ENCODE peak calls at places on chromosomes 2 and 18, in seven cellular contexts. L, C, N, E, P, F and B are unnamed samples.

GRCh38 chr2:3267869-3268704 is 109.5 kb downstream of the EIPR1 start:
- DNase-seq in L (no peak), C (no peak), N (no peak), E (peak; percentile 83), P (no peak), F (peak; percentile 40), B (no peak)

GRCh38 chr2:106104332-106105062 is 89.6 kb downstream of the UXS1 start:
- DNase-seq in L (no peak), C (no peak), N (peak; percentile 70), E (peak; percentile 63), P (no peak), F (no peak), B (no peak)

GRCh38 chr2:179340678-179341077 is 76.0 kb upstream of the SESTD1 start:
- DNase-seq in L (no peak), C (no peak), N (no peak), E (no peak), P (no peak), F (no peak), B (no peak)

GRCh38 chr2:241773511-241774418 is 2.9 kb upstream of the GAL3ST2 start:
- DNase-seq in L (peak; percentile 54), C (peak; percentile 18), N (no peak), E (no peak), P (no peak), F (peak; percentile 56), B (peak; percentile 50)

GRCh38 chr2:210445116-210445707 is 31.3 kb downstream of the LANCL1 start:
- DNase-seq in L (no peak), C (no peak), N (peak; percentile 13), E (no peak), P (no peak), F (no peak), B (no peak)

GRCh38 chr2:191215666-191216065 is 29.5 kb upstream of the MYO1B start:
- DNase-seq in L (no peak), C (no peak), N (no peak), E (peak; percentile 14), P (no peak), F (no peak), B (no peak)

GRCh38 chr2:127661949-127662510 is 13.3 kb downstream of the LIMS2 start:
- DNase-seq in L (peak; percentile 66), C (peak; percentile 22), N (no peak), E (no peak), P (peak; percentile 85), F (peak; percentile 50), B (peak; percentile 54)

GRCh38 chr2:128413014-128413717 is 94.5 kb upstream of the HS6ST1 start:
- DNase-seq in L (peak; percentile 23), C (no peak), N (no peak), E (no peak), P (peak; percentile 37), F (peak; percentile 10), B (no peak)

GRCh38 chr18:76445275-76445674 is 49.8 kb downstream of the ZNF516 start:
- DNase-seq in L (no peak), C (no peak), N (no peak), E (no peak), P (no peak), F (no peak), B (no peak)

GRCh38 chr2:238963164-238963969 is 115.5 kb downstream of the TWIST2 start:
- DNase-seq in L (no peak), C (no peak), N (no peak), E (no peak), P (no peak), F (no peak), B (no peak)

GRCh38 chr2:71552861-71553301 is 99.5 kb downstream of the DYSF start:
- DNase-seq in L (no peak), C (no peak), N (no peak), E (no peak), P (peak; percentile 35), F (peak; percentile 32), B (peak; percentile 23)

GRCh38 chr2:177670791-177671528 is 278.4 kb downstream of the AGPS start:
- DNase-seq in L (no peak), C (no peak), N (no peak), E (no peak), P (no peak), F (no peak), B (no peak)

GRCh38 chr2:39486071-39486470 is 49.0 kb upstream of the MAP4K3 start:
- DNase-seq in L (no peak), C (no peak), N (no peak), E (no peak), P (no peak), F (no peak), B (no peak)

GRCh38 chr2:114373591-114373990 is 68.8 kb upstream of the DPP10 start:
- DNase-seq in L (no peak), C (no peak), N (no peak), E (no peak), P (no peak), F (no peak), B (no peak)

GRCh38 chr2:27208486-27209050 is 3.3 kb upstream of the ATRAID start:
- DNase-seq in L (no peak), C (no peak), N (no peak), E (no peak), P (no peak), F (no peak), B (no peak)

GRCh38 chr2:153059338-153060052 is 341.1 kb downstream of the ARL6IP6 start:
- DNase-seq in L (no peak), C (no peak), N (no peak), E (peak; percentile 2), P (no peak), F (no peak), B (no peak)

GRCh38 chr2:227125506-227125905 is 38.5 kb downstream of the COL4A4 start:
- DNase-seq in L (no peak), C (no peak), N (no peak), E (no peak), P (no peak), F (no peak), B (no peak)

GRCh38 chr2:233466991-233467603 is 99.5 kb downstream of the USP40 start:
- DNase-seq in L (peak; percentile 53), C (peak; percentile 13), N (no peak), E (no peak), P (peak; percentile 46), F (peak; percentile 39), B (peak; percentile 15)

GRCh38 chr2:165801176-165801575 is 7.1 kb upstream of the GALNT3 start:
- DNase-seq in L (no peak), C (no peak), N (no peak), E (peak; percentile 17), P (no peak), F (no peak), B (no peak)

GRCh38 chr2:240931319-240931949 is 25.3 kb downstream of the CROCC2 start:
- DNase-seq in L (peak; percentile 49), C (no peak), N (no peak), E (no peak), P (peak; percentile 61), F (peak; percentile 42), B (no peak)

GRCh38 chr18:33154049-33154448 is 286.5 kb downstream of the CCDC178 start:
- DNase-seq in L (no peak), C (no peak), N (no peak), E (no peak), P (no peak), F (no peak), B (no peak)

GRCh38 chr2:26355038-26355995 is 8.7 kb upstream of the ADGRF3 start:
- DNase-seq in L (no peak), C (no peak), N (no peak), E (peak; percentile 71), P (no peak), F (no peak), B (no peak)

GRCh38 chr2:192888090-192888489 is 693.4 kb upstream of the TMEFF2 start:
- DNase-seq in L (no peak), C (no peak), N (no peak), E (no peak), P (no peak), F (no peak), B (no peak)
- H3K27ac ChIP-seq in L (no peak overlapping the region), C (no peak overlapping the region), N (no peak overlapping the region), E (no peak overlapping the region), P (no peak overlapping the region), F (no peak overlapping the region), B (no peak overlapping the region)

DNA sequence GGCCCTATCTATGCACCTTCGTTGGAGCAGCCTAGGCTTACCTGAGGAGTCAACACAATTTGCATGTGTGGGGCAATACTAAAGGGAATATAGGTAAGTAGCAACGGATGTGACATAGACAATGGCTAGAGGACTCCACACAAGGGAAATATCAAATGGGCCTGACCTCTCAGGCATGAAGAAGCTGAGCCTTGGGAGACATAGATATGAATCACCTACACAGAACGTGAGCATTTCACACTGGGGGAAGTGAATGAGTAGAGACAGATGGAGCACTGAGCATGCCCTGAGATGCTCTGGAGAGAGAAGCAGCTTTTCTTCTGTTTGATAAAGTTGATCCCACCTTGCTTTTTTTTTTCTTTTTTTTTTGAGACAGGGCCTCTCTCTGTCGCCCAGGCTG is 97.9 kb downstream of the ATL2 start:
- DNase-seq in L (no peak), C (no peak), N (no peak), E (no peak), P (no peak), F (no peak), B (no peak)
- H3K4me1 ChIP-seq in L (no peaks in the 10 kb centered on the region), C (no peaks in the 10 kb centered on the region), N (no peaks in the 10 kb centered on the region), E (no peaks in the 10 kb centered on the region), P (peaks cover 7% of the 10 kb centered on the region), F (no peaks in the 10 kb centered on the region), B (no peaks in the 10 kb centered on the region)

GRCh38 chr2:232400244-232401015 is 6.2 kb upstream of the ALPG start:
- DNase-seq in L (no peak), C (no peak), N (no peak), E (no peak), P (no peak), F (no peak), B (no peak)

GRCh38 chr2:232410238-232410900 is 3.7 kb downstream of the ALPG start:
- DNase-seq in L (peak; percentile 50), C (no peak), N (no peak), E (no peak), P (no peak), F (peak; percentile 64), B (no peak)

GRCh38 chr2:232402518-232402917 is 4.1 kb upstream of the ALPG start:
- DNase-seq in L (peak; percentile 38), C (no peak), N (no peak), E (no peak), P (no peak), F (no peak), B (peak; percentile 15)

GRCh38 chr2:232406556-232407310 is at the start of gene ALPG:
- DNase-seq in L (peak; percentile 55), C (no peak), N (no peak), E (no peak), P (no peak), F (no peak), B (peak; percentile 25)

DNA sequence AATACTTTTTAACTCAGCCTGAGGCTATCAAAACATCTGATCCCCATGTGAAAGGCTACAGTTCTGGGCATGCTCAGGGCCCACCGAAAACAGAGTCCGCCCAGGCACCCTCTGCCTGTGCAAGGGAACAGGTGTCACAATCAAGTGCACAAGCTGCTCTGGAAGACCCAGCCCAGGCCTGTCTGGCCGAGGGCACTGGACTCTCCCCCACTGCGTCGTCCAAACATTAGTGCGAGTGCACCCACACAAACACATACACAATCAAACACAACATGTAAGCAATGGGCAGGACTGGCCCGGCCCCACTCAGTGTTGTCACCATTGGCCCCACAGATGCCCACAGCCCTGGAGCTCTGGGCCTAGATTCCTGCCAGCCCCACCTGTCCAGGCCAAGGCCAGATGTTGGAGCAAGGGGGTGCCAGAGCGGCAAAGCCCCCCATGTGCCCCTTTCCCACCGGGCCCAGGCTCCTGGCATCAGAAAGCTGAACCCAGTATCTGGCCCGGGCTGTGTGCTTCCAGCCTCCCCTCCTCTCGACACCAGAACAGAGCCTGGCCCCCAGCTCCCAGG is 617 bp upstream of the ALPG start:
- DNase-seq in L (peak; percentile 35), C (no peak), N (no peak), E (no peak), P (no peak), F (no peak), B (peak; percentile 20)
- H3K27ac ChIP-seq in L (no peak overlapping the region), C (no peak overlapping the region), N (no peak overlapping the region), E (no peak overlapping the region), P (no peak overlapping the region), F (no peak overlapping the region), B (no peak overlapping the region)

GRCh38 chr18:6748241-6748640 is 18.7 kb downstream of the ARHGAP28 start:
- DNase-seq in L (no peak), C (no peak), N (no peak), E (no peak), P (no peak), F (no peak), B (no peak)
- H3K4me1 ChIP-seq in L (no peaks in the 10 kb centered on the region), C (no peaks in the 10 kb centered on the region), N (no peaks in the 10 kb centered on the region), E (peaks cover 21% of the 10 kb centered on the region), P (no peaks in the 10 kb centered on the region), F (no peaks in the 10 kb centered on the region), B (no peaks in the 10 kb centered on the region)